ENCODE peak calls at places on chromosome 12, in eight cellular contexts. One of them, this sample, is unnamed.

GRCh38 chr12:19833775-19834501 is 394.6 kb downstream of the AEBP2 start:
- DNase-seq in iPS-NIHi11: no peak
- DNase-seq in stromal cell of bone marrow: peak
- DNase-seq in globus pallidus: no peak
- DNase-seq in HL-60: no peak
- DNase-seq in activated CD4-positive, alpha-beta T cell treated with anti-CD3 and anti-CD28 coated beads, Interleukin-2, amount 10 ng/mL, durations not matched to agents 7 days and 5 days: no peak
- DNase-seq in stimulated activated CD8-positive, alpha-beta memory T cell treated with anti-CD3 and anti-CD28 coated beads, Interleukin-4, amount 100 ng/mL, for 48 hours: peak
- DNase-seq in HTR-8/SVneo: no peak
- DNase-seq in this sample: no peak

GRCh38 chr12:57236925-57237652 is 7.6 kb downstream of the SHMT2 start:
- DNase-seq in iPS-NIHi11: no peak
- DNase-seq in stromal cell of bone marrow: no peak
- DNase-seq in globus pallidus: no peak
- DNase-seq in HL-60: no peak
- DNase-seq in activated CD4-positive, alpha-beta T cell treated with anti-CD3 and anti-CD28 coated beads, Interleukin-2, amount 10 ng/mL, durations not matched to agents 7 days and 5 days: no peak
- DNase-seq in stimulated activated CD8-positive, alpha-beta memory T cell treated with anti-CD3 and anti-CD28 coated beads, Interleukin-4, amount 100 ng/mL, for 48 hours: no peak
- DNase-seq in HTR-8/SVneo: no peak
- DNase-seq in this sample: peak

GRCh38 chr12:131413006-131413405 is 297.9 kb upstream of the SFSWAP start:
- DNase-seq in iPS-NIHi11: no peak
- DNase-seq in stromal cell of bone marrow: no peak
- DNase-seq in globus pallidus: no peak
- DNase-seq in HL-60: no peak
- DNase-seq in activated CD4-positive, alpha-beta T cell treated with anti-CD3 and anti-CD28 coated beads, Interleukin-2, amount 10 ng/mL, durations not matched to agents 7 days and 5 days: no peak
- DNase-seq in stimulated activated CD8-positive, alpha-beta memory T cell treated with anti-CD3 and anti-CD28 coated beads, Interleukin-4, amount 100 ng/mL, for 48 hours: no peak
- DNase-seq in HTR-8/SVneo: no peak
- DNase-seq in this sample: no peak

GRCh38 chr12:104121001-104121400 is 17.0 kb downstream of the NFYB start:
- DNase-seq in iPS-NIHi11: no peak
- DNase-seq in stromal cell of bone marrow: no peak
- DNase-seq in globus pallidus: peak
- DNase-seq in HL-60: no peak
- DNase-seq in activated CD4-positive, alpha-beta T cell treated with anti-CD3 and anti-CD28 coated beads, Interleukin-2, amount 10 ng/mL, durations not matched to agents 7 days and 5 days: no peak
- DNase-seq in stimulated activated CD8-positive, alpha-beta memory T cell treated with anti-CD3 and anti-CD28 coated beads, Interleukin-4, amount 100 ng/mL, for 48 hours: no peak
- DNase-seq in HTR-8/SVneo: peak
- DNase-seq in this sample: no peak

GRCh38 chr12:21677622-21678277 is 20.1 kb upstream of the LDHB start:
- DNase-seq in iPS-NIHi11: no peak
- DNase-seq in stromal cell of bone marrow: peak
- DNase-seq in globus pallidus: no peak
- DNase-seq in HL-60: no peak
- DNase-seq in activated CD4-positive, alpha-beta T cell treated with anti-CD3 and anti-CD28 coated beads, Interleukin-2, amount 10 ng/mL, durations not matched to agents 7 days and 5 days: no peak
- DNase-seq in stimulated activated CD8-positive, alpha-beta memory T cell treated with anti-CD3 and anti-CD28 coated beads, Interleukin-4, amount 100 ng/mL, for 48 hours: no peak
- DNase-seq in HTR-8/SVneo: no peak
- DNase-seq in this sample: no peak

GRCh38 chr12:105822131-105823103 is 316.3 kb downstream of the NUAK1 start:
- DNase-seq in iPS-NIHi11: no peak
- DNase-seq in stromal cell of bone marrow: no peak
- DNase-seq in globus pallidus: peak
- DNase-seq in HL-60: no peak
- DNase-seq in activated CD4-positive, alpha-beta T cell treated with anti-CD3 and anti-CD28 coated beads, Interleukin-2, amount 10 ng/mL, durations not matched to agents 7 days and 5 days: no peak
- DNase-seq in stimulated activated CD8-positive, alpha-beta memory T cell treated with anti-CD3 and anti-CD28 coated beads, Interleukin-4, amount 100 ng/mL, for 48 hours: no peak
- DNase-seq in HTR-8/SVneo: no peak
- DNase-seq in this sample: no peak

GRCh38 chr12:25248137-25248536 is 2.6 kb downstream of the KRAS start:
- DNase-seq in iPS-NIHi11: no peak
- DNase-seq in stromal cell of bone marrow: no peak
- DNase-seq in globus pallidus: no peak
- DNase-seq in HL-60: no peak
- DNase-seq in activated CD4-positive, alpha-beta T cell treated with anti-CD3 and anti-CD28 coated beads, Interleukin-2, amount 10 ng/mL, durations not matched to agents 7 days and 5 days: no peak
- DNase-seq in stimulated activated CD8-positive, alpha-beta memory T cell treated with anti-CD3 and anti-CD28 coated beads, Interleukin-4, amount 100 ng/mL, for 48 hours: no peak
- DNase-seq in HTR-8/SVneo: no peak
- DNase-seq in this sample: no peak

GRCh38 chr12:53952871-53953734 is 1.6 kb upstream of the HOXC12 start:
- DNase-seq in iPS-NIHi11: peak
- DNase-seq in stromal cell of bone marrow: no peak
- DNase-seq in globus pallidus: no peak
- DNase-seq in HL-60: peak
- DNase-seq in activated CD4-positive, alpha-beta T cell treated with anti-CD3 and anti-CD28 coated beads, Interleukin-2, amount 10 ng/mL, durations not matched to agents 7 days and 5 days: no peak
- DNase-seq in stimulated activated CD8-positive, alpha-beta memory T cell treated with anti-CD3 and anti-CD28 coated beads, Interleukin-4, amount 100 ng/mL, for 48 hours: no peak
- DNase-seq in HTR-8/SVneo: peak
- DNase-seq in this sample: no peak

This sample was measured in sigmoid colon.